ENCODE peak calls at places on chromosome 2, in seven cellular contexts. One of them, this sample, is unnamed.

GRCh38 chr2:12663306-12664037 is 53.3 kb upstream of the TRIB2 start:
- DNase-seq in H1: no peak
- DNase-seq in spleen: no peak
- DNase-seq in psoas muscle: no peak
- DNase-seq in OCI-LY7: no peak
- DNase-seq in A549: no peak
- DNase-seq in sigmoid colon: no peak
- DNase-seq in this sample: no peak

GRCh38 chr2:30778611-30779010 is 28.6 kb downstream of the CAPN13 start:
- DNase-seq in spleen: no peak
- DNase-seq in H1: no peak
- DNase-seq in A549: no peak
- DNase-seq in OCI-LY7: no peak
- DNase-seq in sigmoid colon: no peak
- DNase-seq in psoas muscle: no peak
- DNase-seq in this sample: peak; percentile 19

GRCh38 chr2:42446503-42447271 is 47.1 kb downstream of the KCNG3 start:
- DNase-seq in A549: no peak
- DNase-seq in spleen: no peak
- DNase-seq in OCI-LY7: no peak
- DNase-seq in H1: no peak
- DNase-seq in psoas muscle: no peak
- DNase-seq in sigmoid colon: no peak
- DNase-seq in this sample: no peak

GRCh38 chr2:137969418-137969765 is 5.1 kb downstream of the HNMT start:
- DNase-seq in sigmoid colon: no peak
- DNase-seq in H1: no peak
- DNase-seq in OCI-LY7: no peak
- DNase-seq in A549: peak; percentile 44
- DNase-seq in spleen: no peak
- DNase-seq in psoas muscle: no peak
- DNase-seq in this sample: peak; percentile 58

GRCh38 chr2:137252934-137253333 is 487.6 kb downstream of the THSD7B start:
- DNase-seq in A549: no peak
- DNase-seq in sigmoid colon: no peak
- DNase-seq in spleen: no peak
- DNase-seq in H1: no peak
- DNase-seq in psoas muscle: no peak
- DNase-seq in OCI-LY7: no peak
- DNase-seq in this sample: no peak

GRCh38 chr2:236997086-236997485 is 88.6 kb upstream of the COPS8 start:
- DNase-seq in OCI-LY7: no peak
- DNase-seq in H1: no peak
- DNase-seq in spleen: no peak
- DNase-seq in sigmoid colon: no peak
- DNase-seq in psoas muscle: no peak
- DNase-seq in A549: no peak
- DNase-seq in this sample: no peak

GRCh38 chr2:135641156-135642068 is 100.2 kb upstream of the UBXN4 start:
- DNase-seq in H1: no peak
- DNase-seq in spleen: no peak
- DNase-seq in A549: no peak
- DNase-seq in psoas muscle: no peak
- DNase-seq in sigmoid colon: no peak
- DNase-seq in OCI-LY7: no peak
- DNase-seq in this sample: no peak

GRCh38 chr2:138079976-138080375 is 115.7 kb downstream of the HNMT start:
- DNase-seq in sigmoid colon: no peak
- DNase-seq in spleen: no peak
- DNase-seq in psoas muscle: no peak
- DNase-seq in OCI-LY7: no peak
- DNase-seq in A549: no peak
- DNase-seq in H1: no peak
- DNase-seq in this sample: no peak

GRCh38 chr2:120013569-120014223 is 819 bp downstream of the EPB41L5 start:
- DNase-seq in sigmoid colon: no peak
- DNase-seq in H1: no peak
- DNase-seq in A549: no peak
- DNase-seq in psoas muscle: no peak
- DNase-seq in spleen: no peak
- DNase-seq in OCI-LY7: no peak
- DNase-seq in this sample: no peak

GRCh38 chr2:119748135-119748534 is 11.6 kb upstream of the PTPN4 start:
- DNase-seq in H1: no peak
- DNase-seq in psoas muscle: no peak
- DNase-seq in OCI-LY7: no peak
- DNase-seq in spleen: no peak
- DNase-seq in sigmoid colon: no peak
- DNase-seq in A549: no peak
- DNase-seq in this sample: no peak

GRCh38 chr2:224472827-224473226 is 70.9 kb upstream of the FAM124B start:
- DNase-seq in sigmoid colon: no peak
- DNase-seq in H1: no peak
- DNase-seq in A549: no peak
- DNase-seq in psoas muscle: no peak
- DNase-seq in spleen: no peak
- DNase-seq in OCI-LY7: no peak
- DNase-seq in this sample: no peak

GRCh38 chr2:3326871-3327270 is 50.7 kb downstream of the EIPR1 start:
- DNase-seq in H1: no peak
- DNase-seq in A549: no peak
- DNase-seq in sigmoid colon: peak; percentile 40
- DNase-seq in spleen: peak; percentile 60
- DNase-seq in psoas muscle: no peak
- DNase-seq in OCI-LY7: no peak
- DNase-seq in this sample: no peak

GRCh38 chr2:64629329-64629781 is 24.4 kb downstream of the SERTAD2 start:
- DNase-seq in spleen: no peak
- DNase-seq in H1: no peak
- DNase-seq in OCI-LY7: no peak
- DNase-seq in sigmoid colon: peak; percentile 72
- DNase-seq in A549: no peak
- DNase-seq in psoas muscle: no peak
- DNase-seq in this sample: no peak

GRCh38 chr2:242010567-242011513 is 141.3 kb downstream of the RTP5 start:
- DNase-seq in H1: no peak
- DNase-seq in spleen: peak; percentile 43
- DNase-seq in psoas muscle: no peak
- DNase-seq in sigmoid colon: peak; percentile 43
- DNase-seq in A549: no peak
- DNase-seq in OCI-LY7: no peak
- DNase-seq in this sample: no peak

GRCh38 chr2:129888461-129888860 is 91.0 kb upstream of the RAB6C start:
- DNase-seq in psoas muscle: no peak
- DNase-seq in OCI-LY7: no peak
- DNase-seq in spleen: peak; percentile 51
- DNase-seq in A549: no peak
- DNase-seq in sigmoid colon: no peak
- DNase-seq in H1: no peak
- DNase-seq in this sample: no peak

GRCh38 chr2:32732135-32732534 is 104.3 kb downstream of the TTC27 start:
- DNase-seq in sigmoid colon: no peak
- DNase-seq in psoas muscle: no peak
- DNase-seq in H1: no peak
- DNase-seq in spleen: no peak
- DNase-seq in A549: no peak
- DNase-seq in OCI-LY7: no peak
- DNase-seq in this sample: no peak
- H3K4me3 ChIP-seq in sigmoid colon: no peak overlapping the region
- H3K4me3 ChIP-seq in psoas muscle: no peak overlapping the region
- H3K4me3 ChIP-seq in H1: no peak overlapping the region
- H3K4me3 ChIP-seq in spleen: no peak overlapping the region
- H3K4me3 ChIP-seq in A549: no peak overlapping the region
- H3K4me3 ChIP-seq in OCI-LY7: no peak overlapping the region
- H3K4me3 ChIP-seq in this sample: no peak overlapping the region

DNA sequence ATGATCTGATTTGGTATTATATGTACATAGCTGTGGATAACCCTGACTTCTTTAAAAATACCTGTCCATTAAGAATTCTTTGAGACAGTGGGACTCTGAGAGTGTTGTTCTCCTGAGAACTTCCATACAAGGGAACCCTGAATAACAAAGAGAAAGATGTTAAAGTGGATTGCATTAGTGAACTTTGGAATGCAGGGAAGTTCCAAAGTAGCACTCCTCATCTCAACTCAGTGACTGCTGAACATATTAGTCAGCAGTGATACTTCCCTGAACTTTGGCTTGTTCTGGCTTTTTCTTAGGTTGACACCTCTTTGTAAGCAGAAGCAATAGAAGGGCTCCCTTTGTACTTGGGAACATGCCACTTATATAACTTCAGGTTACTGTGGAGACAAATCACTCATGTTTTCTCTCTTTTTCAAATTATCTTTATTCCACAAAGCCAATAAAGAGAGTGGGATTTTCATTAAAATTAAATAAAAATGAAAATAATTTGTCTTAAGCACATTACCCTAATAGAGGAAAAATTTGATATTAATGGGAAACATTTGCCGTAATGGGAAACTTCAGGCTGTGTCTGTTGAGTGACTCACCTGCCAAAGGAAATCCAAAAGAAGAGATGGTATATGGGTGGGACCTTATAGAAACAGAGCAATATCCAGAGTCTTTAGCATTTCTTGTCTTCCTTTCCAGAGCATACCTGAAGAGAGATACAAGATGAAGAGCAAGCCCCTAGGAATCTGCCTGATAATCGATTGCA is 33.3 kb downstream of the CFLAR start:
- DNase-seq in psoas muscle: no peak
- DNase-seq in sigmoid colon: no peak
- DNase-seq in spleen: no peak
- DNase-seq in OCI-LY7: no peak
- DNase-seq in H1: no peak
- DNase-seq in A549: peak; percentile 92
- DNase-seq in this sample: no peak
- H3K27ac ChIP-seq in psoas muscle: peak overlapping the region; percentile 62
- H3K27ac ChIP-seq in sigmoid colon: peak overlapping the region; percentile 76
- H3K27ac ChIP-seq in spleen: peak overlapping the region; percentile 48
- H3K27ac ChIP-seq in OCI-LY7: no peak overlapping the region
- H3K27ac ChIP-seq in H1: no peak overlapping the region
- H3K27ac ChIP-seq in A549: peak overlapping the region; percentile 96
- H3K27ac ChIP-seq in this sample: peak overlapping the region; percentile 91

GRCh38 chr2:85184231-85184630 is 51.0 kb downstream of the TCF7L1 start:
- DNase-seq in A549: no peak
- DNase-seq in psoas muscle: no peak
- DNase-seq in H1: no peak
- DNase-seq in spleen: peak; percentile 22
- DNase-seq in sigmoid colon: no peak
- DNase-seq in OCI-LY7: no peak
- DNase-seq in this sample: no peak

GRCh38 chr2:85184990-85185389 is 51.8 kb downstream of the TCF7L1 start:
- DNase-seq in spleen: no peak
- DNase-seq in sigmoid colon: no peak
- DNase-seq in OCI-LY7: no peak
- DNase-seq in psoas muscle: no peak
- DNase-seq in H1: no peak
- DNase-seq in A549: no peak
- DNase-seq in this sample: no peak

GRCh38 chr2:85187069-85187468 is 53.9 kb downstream of the TCF7L1 start:
- DNase-seq in sigmoid colon: no peak
- DNase-seq in spleen: no peak
- DNase-seq in H1: no peak
- DNase-seq in OCI-LY7: no peak
- DNase-seq in A549: no peak
- DNase-seq in psoas muscle: no peak
- DNase-seq in this sample: no peak

GRCh38 chr2:85183481-85183880 is 50.3 kb downstream of the TCF7L1 start:
- DNase-seq in spleen: no peak
- DNase-seq in sigmoid colon: no peak
- DNase-seq in psoas muscle: no peak
- DNase-seq in OCI-LY7: no peak
- DNase-seq in H1: no peak
- DNase-seq in A549: no peak
- DNase-seq in this sample: no peak

GRCh38 chr2:85185431-85185940 is 52.3 kb downstream of the TCF7L1 start:
- DNase-seq in H1: no peak
- DNase-seq in spleen: peak; percentile 44
- DNase-seq in OCI-LY7: no peak
- DNase-seq in A549: no peak
- DNase-seq in psoas muscle: no peak
- DNase-seq in sigmoid colon: no peak
- DNase-seq in this sample: no peak
- TF ChIP-seq CTCF in H1: no peak
- TF ChIP-seq CTCF in spleen: no peak
- TF ChIP-seq CTCF in OCI-LY7: no peak
- TF ChIP-seq CTCF in A549: no peak
- TF ChIP-seq CTCF in psoas muscle: no peak
- TF ChIP-seq CTCF in sigmoid colon: no peak
- TF ChIP-seq CTCF in this sample: no peak

DNA sequence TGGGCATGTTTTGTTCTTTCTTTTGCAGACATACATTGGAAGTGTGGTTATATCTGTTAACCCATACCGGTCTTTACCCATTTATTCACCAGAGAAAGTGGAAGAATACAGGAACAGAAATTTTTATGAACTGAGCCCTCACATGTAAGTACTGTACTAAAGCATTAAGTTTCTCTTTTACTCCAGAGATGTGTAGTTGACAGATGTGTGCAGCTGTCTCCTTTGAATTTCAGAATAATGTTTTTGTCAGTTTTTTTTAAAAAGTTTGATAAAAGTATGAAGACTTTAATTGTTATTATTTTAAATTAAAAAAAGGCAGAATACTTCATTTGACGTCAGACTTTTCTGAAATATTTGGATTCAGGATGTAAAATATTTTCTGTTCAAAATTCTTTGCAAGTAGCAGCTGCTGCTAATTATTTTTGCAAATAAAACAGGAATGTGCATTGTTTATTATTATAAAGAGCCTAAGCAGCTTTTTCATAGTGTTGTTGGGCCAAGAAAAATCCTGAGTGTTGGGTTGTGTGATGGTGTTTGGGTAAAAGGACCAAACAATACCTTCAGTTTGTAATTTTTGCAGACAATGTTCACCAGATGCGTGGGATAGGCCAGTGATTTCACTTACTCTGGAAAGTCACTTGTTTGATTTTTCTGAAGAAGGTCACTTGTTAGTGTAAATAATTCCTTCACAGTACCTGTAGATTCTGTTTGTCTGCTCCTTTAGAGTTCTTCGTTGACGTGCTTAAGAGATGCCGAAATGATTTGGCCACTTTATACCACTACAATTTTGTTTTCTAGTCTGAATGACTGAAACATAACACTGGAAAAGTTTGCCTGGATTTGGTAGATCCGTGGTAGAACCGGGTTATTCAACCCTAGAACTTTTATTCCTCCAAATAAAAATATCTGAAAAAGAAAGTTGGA is 51.1 kb downstream of the MYO1B start:
- DNase-seq in H1: no peak
- DNase-seq in spleen: no peak
- DNase-seq in sigmoid colon: no peak
- DNase-seq in psoas muscle: no peak
- DNase-seq in OCI-LY7: no peak
- DNase-seq in A549: no peak
- DNase-seq in this sample: no peak
- H3K4me3 ChIP-seq in H1: no peak overlapping the region
- H3K4me3 ChIP-seq in spleen: no peak overlapping the region
- H3K4me3 ChIP-seq in sigmoid colon: no peak overlapping the region
- H3K4me3 ChIP-seq in psoas muscle: no peak overlapping the region
- H3K4me3 ChIP-seq in OCI-LY7: no peak overlapping the region
- H3K4me3 ChIP-seq in A549: no peak overlapping the region
- H3K4me3 ChIP-seq in this sample: no peak overlapping the region